ENCODE peak calls at places on chromosome 3, in four cellular contexts. Q, O, Z and Y are unnamed samples.

GRCh38 chr3:134211797-134212196 is 38.9 kb downstream of the RYK start:
- DNase-seq in Z (peak), O (peak), Q (no peak), Y (peak)

GRCh38 chr3:159796226-159796625 is 192.4 kb upstream of the IL12A start:
- DNase-seq in O (no peak), Z (no peak), Q (no peak), Y (no peak)

GRCh38 chr3:111616417-111617105 is 21.4 kb upstream of the ZBED2 start:
- DNase-seq in Q (no peak), Z (no peak), O (no peak), Y (peak)

GRCh38 chr3:3200632-3201212 is 21.2 kb upstream of the CRBN start:
- DNase-seq in O (peak), Q (peak), Z (peak), Y (peak)

GRCh38 chr3:52533623-52534280 is at the start of gene NT5DC2:
- DNase-seq in Q (peak), O (peak), Z (peak), Y (peak)

GRCh38 chr3:57752307-57752706 is 3.8 kb upstream of the SLMAP start:
- DNase-seq in Z (no peak), O (peak), Q (no peak), Y (peak)

GRCh38 chr3:157335677-157336076 is 101.0 kb upstream of the PTX3 start:
- DNase-seq in O (peak), Z (peak), Q (peak), Y (no peak)

GRCh38 chr3:181941250-181941649 is 229.5 kb downstream of the SOX2 start:
- DNase-seq in Z (no peak), O (no peak), Q (no peak), Y (no peak)

GRCh38 chr3:142960322-142960850 is 3.1 kb downstream of the PAQR9 start:
- DNase-seq in Q (no peak), Z (no peak), O (no peak), Y (no peak)

GRCh38 chr3:197550489-197550888 is 5.3 kb downstream of the BDH1 start:
- DNase-seq in Q (no peak), O (no peak), Z (no peak), Y (no peak)

GRCh38 chr3:152269423-152270144 is 855 bp downstream of the MBNL1 start:
- DNase-seq in O (peak), Q (no peak), Z (peak), Y (peak)

GRCh38 chr3:69143605-69144004 is 21.2 kb upstream of the LMOD3 start:
- DNase-seq in O (peak), Z (no peak), Q (no peak), Y (no peak)

GRCh38 chr3:153927107-153927506 is 194.1 kb upstream of the ARHGEF26 start:
- DNase-seq in Z (no peak), O (peak), Q (no peak), Y (no peak)

GRCh38 chr3:117622130-117622841 is 912.7 kb downstream of the TUSC7 start:
- DNase-seq in O (peak), Q (no peak), Z (no peak), Y (peak)

GRCh38 chr3:194577985-194578905 is 55.0 kb downstream of the TMEM44 start:
- DNase-seq in O (peak), Q (no peak), Z (no peak), Y (no peak)
- H4K8ac ChIP-seq in O (no peak), Q (no peak), Z (no peak), Y (no peak)

GRCh38 chr3:10627884-10628572 is 122.6 kb upstream of the ATP2B2 start:
- DNase-seq in Z (peak), O (peak), Q (no peak), Y (no peak)
- H4K8ac ChIP-seq in Z (no peak), O (no peak), Q (no peak), Y (no peak)

GRCh38 chr3:190122198-190122771 is 1.6 kb upstream of the P3H2 start:
- DNase-seq in O (peak), Q (no peak), Z (no peak), Y (no peak)
- H4K8ac ChIP-seq in O (no peak), Q (no peak), Z (no peak), Y (no peak)

GRCh38 chr3:120595788-120596115 is 384 bp upstream of the NDUFB4 start:
- DNase-seq in Z (no peak), Q (no peak), O (no peak), Y (no peak)

GRCh38 chr3:120599211-120599610 is 3.1 kb downstream of the NDUFB4 start:
- DNase-seq in O (no peak), Q (no peak), Z (no peak), Y (no peak)

GRCh38 chr3:120596116-120596852 is at the start of gene NDUFB4:
- DNase-seq in O (peak), Z (peak), Q (peak), Y (peak)

GRCh38 chr3:120597445-120598049 is 1.4 kb downstream of the NDUFB4 start:
- DNase-seq in Q (no peak), O (no peak), Z (no peak), Y (no peak)

DNA sequence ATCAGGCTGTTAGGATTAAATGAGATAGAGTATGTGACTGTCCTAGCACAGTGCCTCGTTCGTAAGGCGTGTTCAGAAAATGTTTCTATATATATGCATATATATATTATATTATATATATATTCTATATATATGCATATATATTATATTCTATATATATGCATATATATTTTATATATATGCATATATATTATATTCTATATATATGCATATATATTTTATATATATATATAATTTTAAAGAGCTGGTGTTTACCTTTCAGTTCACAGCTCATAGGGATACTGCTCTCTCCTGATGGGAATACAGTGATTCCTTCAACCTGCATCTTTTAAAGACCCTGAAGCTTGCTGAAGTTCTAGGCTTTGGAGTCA is 702 bp downstream of the NDUFB4 start:
- DNase-seq in Q (no peak), Z (no peak), O (no peak), Y (no peak)
- H4K8ac ChIP-seq in Q (no peak), Z (no peak), O (no peak), Y (peak)

GRCh38 chr3:186319988-186320387 is 42.0 kb downstream of the DGKG start:
- DNase-seq in Q (no peak), Z (no peak), O (no peak), Y (no peak)

GRCh38 chr3:186317478-186317877 is 44.6 kb downstream of the DGKG start:
- DNase-seq in O (no peak), Q (no peak), Z (no peak), Y (no peak)

GRCh38 chr3:186315581-186316354 is 46.3 kb downstream of the DGKG start:
- DNase-seq in O (no peak), Q (no peak), Z (no peak), Y (no peak)

GRCh38 chr3:186316666-186317260 is 45.3 kb downstream of the DGKG start:
- DNase-seq in Q (no peak), Z (no peak), O (no peak), Y (no peak)

GRCh38 chr3:186318135-186318534 is 43.9 kb downstream of the DGKG start:
- DNase-seq in O (peak), Z (no peak), Q (no peak), Y (no peak)
- H4K8ac ChIP-seq in O (no peak), Z (no peak), Q (no peak), Y (no peak)

GRCh38 chr3:195249057-195249770 is 21.7 kb downstream of the XXYLT1 start:
- DNase-seq in O (no peak), Q (no peak), Z (no peak), Y (no peak)
- H4K8ac ChIP-seq in O (no peak), Q (no peak), Z (no peak), Y (no peak)

DNA sequence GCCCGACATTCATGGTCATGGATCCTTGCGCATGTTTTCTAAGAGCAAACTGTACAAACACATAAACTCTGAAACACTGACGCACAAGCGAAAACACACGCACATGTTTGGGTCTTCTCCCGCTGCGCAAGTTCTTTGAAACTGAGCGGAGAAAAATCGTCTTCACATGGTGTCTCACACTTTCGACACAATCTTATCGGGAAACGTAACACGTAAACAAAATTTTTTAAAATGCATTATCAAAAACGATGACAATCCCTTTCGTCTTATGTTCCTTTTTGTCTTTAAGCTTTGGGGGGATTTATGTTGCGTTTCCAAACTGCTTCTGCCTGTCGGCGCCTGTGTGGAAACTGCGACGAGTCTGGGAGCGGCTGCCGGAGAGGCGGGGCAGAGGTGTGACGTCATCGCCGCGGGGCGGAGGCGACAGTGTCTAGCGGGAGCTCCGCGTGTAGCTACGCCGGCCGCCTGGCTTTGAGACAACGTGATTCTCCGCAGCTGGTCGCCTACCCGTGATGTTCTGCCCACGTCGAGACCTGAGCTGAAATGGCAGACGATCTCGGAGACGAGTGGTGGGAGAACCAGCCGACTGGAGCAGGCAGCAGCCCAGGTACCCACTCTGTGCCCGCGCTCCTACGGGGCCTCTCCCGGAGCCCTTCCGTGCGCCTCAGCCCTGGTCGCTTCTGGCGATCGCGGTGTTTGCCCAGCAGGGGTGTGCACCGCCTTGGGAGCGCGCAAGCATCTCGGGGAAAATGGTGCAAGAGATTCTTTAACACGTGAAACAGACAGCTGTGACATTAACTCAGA is at the start of gene CMSS1:
- DNase-seq in Z (peak), Q (peak), O (peak), Y (peak)
- H4K8ac ChIP-seq in Z (no peak), Q (no peak), O (no peak), Y (peak)

GRCh38 chr3:99941211-99941610 is 123.5 kb downstream of the CMSS1 start:
- DNase-seq in Q (no peak), Z (no peak), O (no peak), Y (peak)

GRCh38 chr3:99948467-99949089 is 130.9 kb downstream of the CMSS1 start:
- DNase-seq in Q (no peak), O (no peak), Z (no peak), Y (no peak)

GRCh38 chr3:99943931-99944761 is 126.5 kb downstream of the CMSS1 start:
- DNase-seq in Q (no peak), O (no peak), Z (no peak), Y (peak)

GRCh38 chr3:99947356-99947755 is 129.7 kb downstream of the CMSS1 start:
- DNase-seq in O (no peak), Q (no peak), Z (no peak), Y (no peak)

GRCh38 chr3:99945328-99945995 is 127.8 kb downstream of the CMSS1 start:
- DNase-seq in Q (no peak), Z (no peak), O (no peak), Y (no peak)
- H4K8ac ChIP-seq in Q (no peak), Z (no peak), O (no peak), Y (no peak)

GRCh38 chr3:172082820-172083513 is 43.6 kb downstream of the FNDC3B start:
- DNase-seq in Q (no peak), O (no peak), Z (no peak), Y (no peak)
- H4K8ac ChIP-seq in Q (no peak), O (no peak), Z (no peak), Y (no peak)

GRCh38 chr3:13296662-13297061 is 123.5 kb downstream of the NUP210 start:
- DNase-seq in Z (no peak), Q (no peak), O (peak), Y (no peak)

GRCh38 chr3:13292371-13292770 is 127.8 kb downstream of the NUP210 start:
- DNase-seq in Q (no peak), O (no peak), Z (no peak), Y (no peak)

GRCh38 chr3:13290941-13291340 is 129.2 kb downstream of the NUP210 start:
- DNase-seq in O (no peak), Q (no peak), Z (no peak), Y (no peak)

GRCh38 chr3:13289771-13290285 is 130.3 kb downstream of the NUP210 start:
- DNase-seq in Q (no peak), O (no peak), Z (no peak), Y (no peak)

DNA sequence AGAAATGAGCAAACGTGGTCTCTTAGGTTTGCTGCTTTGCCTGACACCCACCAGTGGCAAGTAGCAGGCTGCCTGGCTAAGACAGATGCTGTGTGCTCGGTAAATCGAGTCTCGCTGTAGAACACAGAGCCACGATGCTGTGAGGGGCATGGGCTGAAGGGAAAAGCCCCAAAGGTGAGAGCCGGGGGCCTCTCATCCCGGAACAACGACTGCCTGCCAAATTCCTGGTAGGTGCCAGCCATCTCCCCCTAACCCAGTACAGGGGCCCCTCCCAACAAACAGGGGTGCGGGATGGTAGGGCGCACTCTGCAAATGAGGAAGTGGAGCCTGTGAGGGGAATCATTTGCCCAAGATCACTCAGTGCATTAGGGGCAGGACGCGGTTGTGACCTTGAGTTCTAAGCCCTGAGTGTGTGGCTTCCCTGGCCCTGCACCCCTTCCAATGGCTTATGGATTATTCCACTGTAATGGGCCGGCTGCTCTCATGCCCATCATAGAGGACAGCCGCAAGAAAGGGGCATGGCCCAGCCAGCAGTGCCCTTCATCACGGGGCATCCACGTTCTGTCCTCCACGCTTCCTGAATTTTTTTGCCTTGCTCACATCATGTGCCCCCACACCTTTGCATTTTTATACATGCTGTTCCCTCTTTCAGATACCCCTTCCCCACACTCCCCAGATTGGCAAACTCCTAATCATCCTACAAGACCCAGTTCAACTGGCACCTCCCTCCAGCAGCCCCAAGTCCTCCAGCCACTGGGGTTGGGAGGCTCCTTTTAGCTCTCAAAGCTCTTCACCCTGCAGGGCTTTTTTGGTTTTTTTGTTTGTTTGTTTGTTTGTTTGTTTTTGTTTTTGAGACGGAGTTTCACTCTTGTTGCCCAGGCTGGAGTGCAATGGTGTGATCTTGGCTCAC is 125.4 kb downstream of the NUP210 start:
- DNase-seq in Q (no peak), O (no peak), Z (no peak), Y (no peak)
- H4K8ac ChIP-seq in Q (no peak), O (no peak), Z (no peak), Y (no peak)